ENCODE peak calls at places on chromosomes 11 and 22, in seven cellular contexts. H is foreskin fibroblast, G is SK-N-SH, V is GM12865, P is neural crest cell, U is AG04450, C is GM23338. E is an unnamed sample.

GRCh38 chr11:34331329-34331728 is 26.5 kb downstream of the ABTB2 start:
- DNase-seq in H (peak), G (no peak), V (no peak), P (no peak), U (no peak), C (no peak), E (no peak)

GRCh38 chr11:420054-420910 is 5.5 kb upstream of the SIGIRR start:
- DNase-seq in H (no peak), G (no peak), V (no peak), P (no peak), U (no peak), C (peak), E (no peak)

GRCh38 chr11:8068605-8069221 is 12.3 kb upstream of the TUB start:
- DNase-seq in H (peak), G (peak), V (no peak), P (no peak), U (peak), C (no peak), E (peak)

GRCh38 chr22:21100149-21101032 is 54.6 kb downstream of the LRRC74B start:
- DNase-seq in H (peak), G (no peak), V (no peak), P (no peak), U (no peak), C (no peak), E (no peak)

GRCh38 chr11:65459552-65459951 is 37.0 kb downstream of the NEAT1 start:
- DNase-seq in H (no peak), G (no peak), V (peak), P (no peak), U (no peak), C (peak), E (no peak)

GRCh38 chr11:132126973-132127900 is 756.8 kb downstream of the NTM start:
- DNase-seq in H (peak), G (peak), V (peak), P (peak), U (peak), C (peak), E (peak)

GRCh38 chr11:118610220-118610772 is 2.9 kb downstream of the PHLDB1 start:
- DNase-seq in H (no peak), G (no peak), V (no peak), P (no peak), U (no peak), C (peak), E (no peak)

GRCh38 chr11:57260937-57261783 is 24.1 kb upstream of the APLNR start:
- DNase-seq in H (no peak), G (no peak), V (peak), P (no peak), U (no peak), C (no peak), E (no peak)

GRCh38 chr22:33329398-33329797 is 271.2 kb upstream of the SYN3 start:
- DNase-seq in H (no peak), G (no peak), V (no peak), P (no peak), U (no peak), C (no peak), E (no peak)

GRCh38 chr22:32181043-32181442 is 21.9 kb upstream of the C22orf42 start:
- DNase-seq in H (no peak), G (no peak), V (no peak), P (no peak), U (no peak), C (no peak), E (no peak)

GRCh38 chr11:34633990-34634725 is 13.3 kb downstream of the EHF start:
- DNase-seq in H (no peak), G (no peak), V (peak), P (no peak), U (no peak), C (no peak), E (no peak)

GRCh38 chr11:13339196-13340153 is 61.9 kb downstream of the BMAL1 start:
- DNase-seq in H (peak), G (no peak), V (peak), P (no peak), U (peak), C (no peak), E (no peak)

GRCh38 chr22:17717708-17718107 is 56.6 kb downstream of the BID start:
- DNase-seq in H (no peak), G (no peak), V (no peak), P (no peak), U (no peak), C (no peak), E (no peak)

GRCh38 chr11:1460396-1460795 is 26.2 kb downstream of the MOB2 start:
- DNase-seq in H (peak), G (no peak), V (no peak), P (no peak), U (peak), C (no peak), E (peak)

GRCh38 chr11:115247404-115247803 is 256.8 kb downstream of the CADM1 start:
- DNase-seq in H (no peak), G (no peak), V (no peak), P (no peak), U (no peak), C (no peak), E (no peak)

GRCh38 chr11:35390737-35391682 is 28.3 kb downstream of the SLC1A2 start:
- DNase-seq in H (peak), G (no peak), V (peak), P (no peak), U (no peak), C (no peak), E (no peak)

GRCh38 chr22:50622723-50623327 is 5.1 kb downstream of the ARSA start:
- DNase-seq in H (no peak), G (peak), V (no peak), P (no peak), U (no peak), C (no peak), E (no peak)

GRCh38 chr11:606245-606644 is 9.5 kb downstream of the IRF7 start:
- DNase-seq in H (no peak), G (peak), V (no peak), P (no peak), U (no peak), C (no peak), E (no peak)

GRCh38 chr11:69915151-69915500 is 95.9 kb upstream of the FGF3 start:
- DNase-seq in H (peak), G (no peak), V (no peak), P (no peak), U (no peak), C (no peak), E (no peak)

GRCh38 chr11:111557425-111558111 is 17.0 kb downstream of the LAYN start:
- DNase-seq in H (peak), G (no peak), V (no peak), P (no peak), U (peak), C (no peak), E (no peak)

GRCh38 chr11:47003180-47003877 is 66.8 kb downstream of the CSTPP1 start:
- DNase-seq in H (no peak), G (no peak), V (no peak), P (no peak), U (no peak), C (no peak), E (no peak)

GRCh38 chr11:112524808-112525207 is 264.1 kb upstream of the PLET1 start:
- DNase-seq in H (no peak), G (no peak), V (no peak), P (no peak), U (no peak), C (no peak), E (no peak)

GRCh38 chr11:134481135-134481534 is 69.1 kb upstream of the B3GAT1 start:
- DNase-seq in H (no peak), G (no peak), V (no peak), P (no peak), U (no peak), C (no peak), E (no peak)

GRCh38 chr11:71996946-71997345 is 1.8 kb upstream of the IL18BP start:
- DNase-seq in H (no peak), G (no peak), V (peak), P (no peak), U (no peak), C (no peak), E (peak)

GRCh38 chr11:130042093-130042591 is 27.6 kb upstream of the APLP2 start:
- DNase-seq in H (peak), G (no peak), V (no peak), P (no peak), U (peak), C (no peak), E (no peak)

GRCh38 chr11:31060880-31061279 is 308.7 kb downstream of the DCDC1 start:
- DNase-seq in H (no peak), G (no peak), V (no peak), P (peak), U (no peak), C (no peak), E (no peak)

GRCh38 chr11:8323161-8323935 is 59.7 kb upstream of the LMO1 start:
- DNase-seq in H (no peak), G (no peak), V (no peak), P (no peak), U (no peak), C (no peak), E (no peak)

GRCh38 chr11:110308071-110308470 is 11.7 kb upstream of the RDX start:
- DNase-seq in H (no peak), G (no peak), V (no peak), P (no peak), U (no peak), C (no peak), E (no peak)

GRCh38 chr11:9040410-9040809 is 36.6 kb upstream of the NRIP3 start:
- DNase-seq in H (no peak), G (no peak), V (no peak), P (no peak), U (no peak), C (no peak), E (no peak)

GRCh38 chr11:116567721-116568242 is 205.0 kb downstream of the BUD13 start:
- DNase-seq in H (no peak), G (no peak), V (no peak), P (no peak), U (no peak), C (no peak), E (no peak)

GRCh38 chr22:27150530-27150909 is 493.1 kb downstream of the MIAT start:
- DNase-seq in H (no peak), G (no peak), V (peak), P (no peak), U (no peak), C (no peak), E (no peak)

GRCh38 chr22:41431656-41432055 is 14.9 kb downstream of the TOB2 start:
- DNase-seq in H (no peak), G (no peak), V (no peak), P (no peak), U (no peak), C (no peak), E (no peak)

GRCh38 chr11:35935390-35935789 is 8.5 kb upstream of the LDLRAD3 start:
- DNase-seq in H (no peak), G (no peak), V (no peak), P (no peak), U (no peak), C (no peak), E (no peak)

GRCh38 chr11:1923201-1923956 is 3.9 kb downstream of the TNNT3 start:
- DNase-seq in H (no peak), G (no peak), V (no peak), P (no peak), U (no peak), C (no peak), E (no peak)

GRCh38 chr22:27194096-27194748 is 536.8 kb downstream of the MIAT start:
- DNase-seq in H (no peak), G (no peak), V (no peak), P (no peak), U (no peak), C (no peak), E (no peak)

GRCh38 chr11:92322225-92322624 is 97.6 kb downstream of the FAT3 start:
- DNase-seq in H (peak), G (no peak), V (no peak), P (no peak), U (no peak), C (no peak), E (no peak)

GRCh38 chr22:20015187-20015625 is 1.4 kb downstream of the ARVCF start:
- DNase-seq in H (no peak), G (no peak), V (no peak), P (no peak), U (no peak), C (no peak), E (no peak)
- TF ChIP-seq CTCF in H (no peak), G (no peak), V (no peak), P (no peak), U (no peak), C (no peak), E (no peak)

DNA sequence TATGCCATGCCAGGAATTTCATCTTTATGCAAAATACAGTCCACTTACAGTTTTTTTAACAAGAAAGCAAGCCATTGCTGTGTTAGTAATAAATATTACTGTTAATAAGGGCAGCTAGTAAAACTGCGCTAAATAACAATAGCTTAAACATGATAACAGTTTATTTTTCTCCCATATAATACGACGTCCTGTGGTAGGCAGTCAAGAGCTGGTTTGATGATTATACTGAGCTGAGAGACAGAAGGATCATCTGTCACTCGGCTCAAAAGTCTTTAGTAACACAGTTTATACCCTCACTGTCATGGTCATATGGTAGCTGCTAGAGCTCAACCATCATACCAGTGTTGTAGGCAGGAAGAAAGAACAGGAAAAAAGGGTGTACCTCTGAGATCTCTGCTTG is 29.1 kb upstream of the ANGPTL5 start:
- DNase-seq in H (no peak), G (no peak), V (no peak), P (no peak), U (no peak), C (no peak), E (no peak)
- TF ChIP-seq CTCF in H (no peak), G (no peak), V (no peak), P (no peak), U (no peak), C (peak), E (no peak)

GRCh38 chr22:25900880-25901279 is 158.9 kb downstream of the MYO18B start:
- DNase-seq in H (no peak), G (no peak), V (no peak), P (no peak), U (no peak), C (peak), E (no peak)

GRCh38 chr22:25899566-25899965 is 157.6 kb downstream of the MYO18B start:
- DNase-seq in H (no peak), G (no peak), V (no peak), P (no peak), U (no peak), C (no peak), E (no peak)

GRCh38 chr22:25896592-25896991 is 154.6 kb downstream of the MYO18B start:
- DNase-seq in H (no peak), G (no peak), V (no peak), P (no peak), U (no peak), C (no peak), E (no peak)

GRCh38 chr22:25900390-25900789 is 158.4 kb downstream of the MYO18B start:
- DNase-seq in H (no peak), G (no peak), V (no peak), P (no peak), U (no peak), C (no peak), E (no peak)

DNA sequence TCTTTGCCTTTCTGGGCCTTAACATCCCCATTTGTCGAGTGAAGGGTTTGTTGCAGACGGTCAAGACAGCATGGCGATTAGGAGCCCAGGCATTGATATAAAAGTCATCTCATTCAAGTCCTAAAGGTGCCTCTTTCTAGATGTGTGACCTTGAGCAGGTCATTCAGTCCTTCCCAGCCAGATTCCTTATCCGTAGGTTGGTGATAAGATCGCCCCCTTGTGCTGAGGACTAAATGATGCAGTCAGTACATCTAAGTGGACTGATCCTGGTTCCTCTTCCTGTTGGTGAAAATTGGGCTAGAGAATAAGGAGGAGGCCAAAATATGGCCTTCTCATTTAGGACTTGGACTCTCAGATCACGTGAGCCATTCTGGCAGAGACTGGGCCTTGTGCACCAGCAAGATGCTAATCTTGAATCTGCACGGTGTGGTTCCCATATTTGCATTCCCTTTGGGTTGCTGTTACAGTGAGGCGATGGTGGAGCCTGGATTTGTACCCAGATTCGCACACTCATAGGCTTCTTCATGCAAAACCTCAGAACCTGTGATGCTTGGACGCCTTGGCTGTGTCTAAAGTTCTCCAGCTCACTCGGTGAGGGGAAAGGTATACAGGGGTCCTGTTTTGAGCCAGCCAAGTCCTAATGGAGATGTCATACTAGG is 156.8 kb downstream of the MYO18B start:
- DNase-seq in H (no peak), G (no peak), V (peak), P (peak), U (no peak), C (peak), E (no peak)
- TF ChIP-seq CTCF in H (no peak), G (no peak), V (peak), P (peak), U (no peak), C (peak), E (no peak)

DNA sequence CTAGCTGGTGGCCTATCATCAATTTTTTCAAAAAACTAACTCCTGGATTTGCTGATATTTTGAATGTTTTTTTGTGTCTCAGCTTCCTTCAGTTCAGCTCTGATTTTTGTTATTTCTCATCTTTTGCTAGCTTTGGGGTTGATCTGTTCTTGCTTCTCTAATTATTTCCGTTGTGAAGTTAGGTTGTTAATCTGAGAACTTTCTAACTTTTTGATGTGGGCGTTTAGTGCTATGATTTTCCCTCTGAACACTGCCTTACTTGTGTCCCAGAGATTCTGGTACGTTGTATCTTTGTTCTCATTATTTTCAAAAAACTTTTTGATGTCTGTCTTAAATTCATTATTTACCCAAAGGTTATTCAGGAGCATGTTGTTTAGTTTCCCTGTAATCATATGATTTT is 19.1 kb downstream of the NARS2 start:
- DNase-seq in H (no peak), G (no peak), V (no peak), P (no peak), U (no peak), C (no peak), E (no peak)
- TF ChIP-seq CTCF in H (no peak), G (no peak), V (no peak), P (no peak), U (no peak), C (no peak), E (no peak)

DNA sequence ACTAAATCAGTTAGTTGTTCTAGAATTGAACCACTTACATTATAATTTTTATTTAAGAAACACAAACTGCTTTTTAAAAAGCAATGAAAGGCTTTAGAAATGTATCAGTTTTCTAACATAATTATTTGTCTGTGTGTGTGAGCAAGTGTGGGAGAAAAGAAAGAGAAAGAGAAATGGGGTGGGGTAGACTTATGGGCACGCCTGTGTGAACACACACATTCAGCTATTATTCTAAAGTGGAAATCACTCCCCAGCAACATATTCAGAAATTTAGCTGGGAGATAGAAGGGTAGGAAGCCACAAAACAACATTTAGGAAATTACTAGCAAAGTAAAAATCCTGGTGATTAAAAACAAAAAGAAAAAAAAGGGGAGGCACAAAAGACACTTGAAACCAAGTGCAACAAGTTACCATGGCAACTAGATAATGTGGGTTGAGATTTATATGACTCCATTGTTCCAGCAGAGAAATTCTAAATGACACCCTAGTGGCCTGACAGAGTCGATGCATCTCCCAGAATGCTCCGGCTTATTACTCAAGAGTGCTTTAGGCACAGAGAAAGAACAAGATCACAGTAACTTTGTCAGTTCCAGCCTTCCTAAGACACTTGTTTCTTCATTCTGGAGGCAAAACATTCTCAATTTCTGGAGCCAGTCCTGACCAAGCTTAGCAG is 444.6 kb downstream of the DLG2 start:
- DNase-seq in H (no peak), G (peak), V (peak), P (peak), U (no peak), C (peak), E (no peak)
- TF ChIP-seq CTCF in H (peak), G (peak), V (peak), P (peak), U (peak), C (peak), E (peak)

GRCh38 chr11:102534261-102534872 is 3.8 kb upstream of the MMP7 start:
- DNase-seq in H (no peak), G (no peak), V (peak), P (no peak), U (no peak), C (no peak), E (no peak)
- TF ChIP-seq CTCF in H (peak), G (peak), V (peak), P (no peak), U (peak), C (peak), E (no peak)

GRCh38 chr22:35524966-35525686 is 15.5 kb upstream of the RASD2 start:
- DNase-seq in H (no peak), G (peak), V (no peak), P (no peak), U (no peak), C (no peak), E (no peak)

GRCh38 chr22:35525687-35526332 is 14.8 kb upstream of the RASD2 start:
- DNase-seq in H (no peak), G (no peak), V (no peak), P (no peak), U (no peak), C (no peak), E (no peak)

GRCh38 chr22:35521358-35522264 is 19.0 kb upstream of the RASD2 start:
- DNase-seq in H (no peak), G (no peak), V (no peak), P (no peak), U (no peak), C (no peak), E (no peak)

GRCh38 chr22:35522571-35523149 is 18.0 kb upstream of the RASD2 start:
- DNase-seq in H (no peak), G (no peak), V (no peak), P (no peak), U (no peak), C (no peak), E (no peak)

GRCh38 chr22:35523167-35523928 is 17.3 kb upstream of the RASD2 start:
- DNase-seq in H (no peak), G (no peak), V (no peak), P (no peak), U (no peak), C (no peak), E (no peak)
- TF ChIP-seq CTCF in H (no peak), G (no peak), V (no peak), P (no peak), U (no peak), C (no peak), E (no peak)

GRCh38 chr22:31148953-31149627 is 8.8 kb upstream of the PLA2G3 start:
- DNase-seq in H (peak), G (peak), V (peak), P (peak), U (peak), C (peak), E (no peak)

GRCh38 chr22:31151872-31152271 is 8.1 kb upstream of the RNF185 start:
- DNase-seq in H (no peak), G (no peak), V (no peak), P (no peak), U (no peak), C (no peak), E (no peak)

GRCh38 chr22:31148516-31148915 is 8.2 kb upstream of the PLA2G3 start:
- DNase-seq in H (no peak), G (no peak), V (no peak), P (no peak), U (no peak), C (no peak), E (no peak)

GRCh38 chr22:31153357-31153756 is 6.6 kb upstream of the RNF185 start:
- DNase-seq in H (no peak), G (no peak), V (no peak), P (no peak), U (no peak), C (no peak), E (no peak)

GRCh38 chr22:31150615-31151014 is 9.4 kb upstream of the RNF185 start:
- DNase-seq in H (no peak), G (no peak), V (peak), P (no peak), U (no peak), C (peak), E (no peak)
- TF ChIP-seq CTCF in H (peak), G (peak), V (peak), P (peak), U (peak), C (peak), E (no peak)

E was measured in ascending aorta.